ENCODE peak calls at places on chromosomes 7 and 10, in four cellular contexts. S is iPS DF 6.9, X is IMR-90, A is K562. W is an unnamed sample.

GRCh38 chr10:14244147-14244546 is 86.6 kb downstream of the FRMD4A start:
- DNase-seq in A (no peak), X (peak; percentile 7), S (no peak), W (no peak)

GRCh38 chr7:43721193-43721806 is 8.0 kb downstream of the COA1 start:
- DNase-seq in A (no peak), S (no peak), X (peak; percentile 71), W (peak; percentile 60)

GRCh38 chr7:73941836-73942551 is 81.0 kb downstream of the TMEM270 start:
- DNase-seq in S (no peak), A (no peak), X (peak; percentile 18), W (no peak)

GRCh38 chr7:27661776-27662489 is 750 bp downstream of the HIBADH start:
- DNase-seq in S (no peak), X (peak; percentile 19), A (peak; percentile 40), W (peak; percentile 21)

GRCh38 chr10:132735341-132735775 is 50.6 kb downstream of the NKX6-2 start:
- DNase-seq in S (no peak), X (no peak), A (no peak), W (no peak)

GRCh38 chr10:46536781-46537180 is 19.7 kb downstream of the GPRIN2 start:
- DNase-seq in A (no peak), X (no peak), S (no peak), W (no peak)

GRCh38 chr7:149291036-149291835 is 29.2 kb downstream of the ZNF783 start:
- DNase-seq in X (no peak), A (no peak), S (no peak), W (no peak)

GRCh38 chr7:88020953-88021650 is 87.1 kb downstream of the ADAM22 start:
- DNase-seq in A (no peak), X (no peak), S (no peak), W (no peak)

GRCh38 chr10:132614431-132615341 is 77.1 kb downstream of the INPP5A start:
- DNase-seq in S (no peak), A (no peak), X (no peak), W (no peak)

GRCh38 chr7:29987821-29988317 is 1.7 kb downstream of the SCRN1 start:
- DNase-seq in A (no peak), S (no peak), X (peak; percentile 88), W (peak; percentile 89)

GRCh38 chr10:59098387-59098786 is 78.1 kb upstream of the PHYHIPL start:
- DNase-seq in X (peak; percentile 65), A (no peak), S (no peak), W (peak; percentile 74)

GRCh38 chr10:128263891-128264688 is 137.9 kb upstream of the MKI67 start:
- DNase-seq in A (peak; percentile 17), S (no peak), X (peak; percentile 25), W (peak; percentile 68)

GRCh38 chr7:72403677-72404076 is 8.5 kb downstream of the CALN1 start:
- DNase-seq in X (no peak), A (no peak), S (no peak), W (no peak)

GRCh38 chr7:102991540-102992214 is 78.9 kb downstream of the LRRC17 start:
- DNase-seq in X (peak; percentile 99), A (peak; percentile 85), S (no peak), W (no peak)

GRCh38 chr10:78489034-78489433 is 455.4 kb downstream of the RPS24 start:
- DNase-seq in S (no peak), X (no peak), A (no peak), W (no peak)

GRCh38 chr7:128209229-128210035 is 31.6 kb upstream of the LEP start:
- DNase-seq in S (peak; percentile 63), A (peak; percentile 91), X (peak; percentile 69), W (peak; percentile 82)

GRCh38 chr10:90222372-90222771 is 521.0 kb downstream of the KIF20B start:
- DNase-seq in A (no peak), S (no peak), X (peak; percentile 80), W (no peak)

GRCh38 chr10:28970231-28970630 is 292.9 kb downstream of the BAMBI start:
- DNase-seq in A (no peak), X (peak; percentile 69), S (no peak), W (peak; percentile 77)

GRCh38 chr7:158365332-158365731 is 222.3 kb downstream of the PTPRN2 start:
- DNase-seq in A (no peak), S (no peak), X (no peak), W (no peak)

GRCh38 chr7:158367634-158367982 is 220.0 kb downstream of the PTPRN2 start:
- DNase-seq in X (no peak), A (no peak), S (no peak), W (no peak)

GRCh38 chr7:158366916-158367633 is 220.5 kb downstream of the PTPRN2 start:
- DNase-seq in X (no peak), A (no peak), S (no peak), W (no peak)

GRCh38 chr7:158368449-158368848 is 219.2 kb downstream of the PTPRN2 start:
- DNase-seq in S (no peak), X (no peak), A (no peak), W (no peak)

DNA sequence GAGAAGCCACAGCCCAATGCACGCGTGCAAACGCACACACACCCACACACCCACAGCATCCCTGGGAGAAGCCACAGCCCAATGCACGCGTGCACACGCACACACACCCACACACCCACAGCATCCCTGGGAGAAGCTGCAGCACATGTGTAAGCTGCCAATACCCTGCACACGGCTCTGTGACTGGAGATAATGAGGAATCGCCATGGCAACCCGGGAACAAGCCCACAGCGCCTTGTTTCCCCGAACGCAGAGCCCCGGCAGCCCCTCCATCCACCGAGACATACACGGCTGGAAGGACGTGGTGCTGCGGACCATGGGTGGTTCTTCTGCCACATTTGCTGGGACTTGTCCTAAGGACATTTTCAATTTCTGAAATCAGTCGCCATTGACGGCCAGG is 221.3 kb downstream of the PTPRN2 start:
- DNase-seq in X (no peak), S (no peak), A (no peak), W (no peak)
- H3K9me3 ChIP-seq in X (peaks cover 50% of the 10 kb centered on the region), S (peaks cover 43% of the 10 kb centered on the region), A (no peaks in the 10 kb centered on the region), W (no peaks in the 10 kb centered on the region)

DNA sequence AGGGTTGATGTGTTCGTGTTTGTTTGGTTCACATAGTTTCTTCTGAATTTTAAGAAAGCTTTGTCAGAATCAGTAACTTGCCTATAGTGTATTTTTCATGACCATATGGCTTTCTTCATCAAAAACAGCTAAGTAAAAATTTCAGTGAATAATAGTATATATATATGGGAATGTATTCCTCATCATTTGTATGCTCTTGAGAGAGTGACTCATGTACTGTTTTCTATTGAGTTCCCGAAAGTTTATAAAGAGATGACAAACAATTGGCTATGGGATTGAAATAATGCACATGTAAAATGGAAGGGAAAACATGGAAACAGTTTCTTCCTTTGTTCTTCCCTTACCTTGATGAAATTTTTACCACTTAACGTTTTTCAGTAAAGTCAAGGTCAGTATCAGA is 56.4 kb downstream of the KAT6B start:
- DNase-seq in X (peak; percentile 76), S (no peak), A (no peak), W (no peak)
- H3K27ac ChIP-seq in X (peak overlapping the region; percentile 100), S (no peak overlapping the region), A (no peak overlapping the region), W (no peak overlapping the region)

GRCh38 chr10:75226656-75227055 is 9.1 kb downstream of the COMTD1 start:
- DNase-seq in A (no peak), X (no peak), S (no peak), W (no peak)
- H3K4me3 ChIP-seq in A (no peak overlapping the region), X (no peak overlapping the region), S (no peak overlapping the region), W (no peak overlapping the region)

DNA sequence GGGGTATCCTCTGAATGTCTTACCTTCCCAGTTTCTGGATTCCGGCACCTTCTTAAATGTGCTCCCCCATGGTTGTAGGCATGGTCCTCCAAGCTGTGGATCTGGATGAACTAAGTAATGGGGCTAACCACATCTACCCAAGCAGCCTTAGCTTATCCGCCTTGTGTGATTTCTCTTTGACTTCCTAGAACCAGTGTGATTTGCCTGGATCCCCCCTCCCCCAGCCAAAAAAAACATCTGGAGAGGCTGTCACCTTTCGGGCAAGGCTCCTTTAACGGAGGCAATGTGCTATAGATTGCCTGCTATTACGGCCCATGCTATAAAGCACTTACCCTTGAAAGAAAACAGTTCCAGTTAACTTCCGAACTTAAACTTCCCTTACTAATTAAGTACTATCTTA is 33.9 kb downstream of the C1GALT1 start:
- DNase-seq in S (no peak), A (no peak), X (no peak), W (no peak)
- H3K9me3 ChIP-seq in S (no peaks in the 10 kb centered on the region), A (no peaks in the 10 kb centered on the region), X (no peaks in the 10 kb centered on the region), W (no peaks in the 10 kb centered on the region)

DNA sequence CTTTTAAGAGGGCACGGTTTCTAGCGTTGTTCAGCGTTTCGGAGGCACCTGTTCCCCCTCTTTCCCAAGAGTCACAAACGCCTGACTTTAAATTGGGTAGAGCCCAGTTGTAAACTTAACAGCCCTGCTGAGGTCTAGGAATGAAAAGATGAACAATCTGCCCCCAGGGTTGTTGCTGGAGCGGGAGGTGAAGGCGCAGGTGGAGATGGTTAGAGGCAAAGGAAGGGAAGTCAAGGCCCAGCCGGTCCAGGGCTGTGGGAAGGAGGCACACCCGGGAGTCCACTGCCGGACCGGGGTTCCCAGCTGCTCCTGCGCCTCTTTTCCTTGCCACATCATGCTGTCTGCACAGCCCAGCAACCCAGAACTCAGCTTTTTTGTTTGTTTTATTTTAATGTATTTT is 770 bp downstream of the PRXL2A start:
- DNase-seq in S (no peak), A (no peak), X (no peak), W (no peak)
- H3K27ac ChIP-seq in S (no peak overlapping the region), A (no peak overlapping the region), X (no peak overlapping the region), W (no peak overlapping the region)

DNA sequence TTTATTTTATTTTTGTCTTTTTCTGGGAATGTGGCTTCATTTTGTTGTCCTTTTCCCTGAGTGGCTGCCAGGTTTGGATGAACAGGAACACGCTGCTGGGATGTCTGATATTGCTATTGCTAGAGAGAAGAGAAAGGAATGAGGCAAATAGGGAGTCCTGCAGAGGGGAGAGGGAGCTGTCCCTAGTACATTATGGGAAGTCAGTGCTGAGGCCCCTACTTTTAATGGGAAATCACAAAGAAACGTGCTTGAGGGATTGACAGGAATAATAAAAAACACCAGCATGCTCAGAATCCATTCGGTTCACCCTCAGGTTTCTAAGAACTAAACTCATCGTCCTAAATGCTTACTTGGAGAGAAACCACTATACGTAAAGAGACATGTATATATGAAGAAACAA is 306.6 kb downstream of the PLXNA4 start:
- DNase-seq in X (no peak), S (no peak), A (no peak), W (no peak)
- H3K4me3 ChIP-seq in X (no peak overlapping the region), S (no peak overlapping the region), A (no peak overlapping the region), W (no peak overlapping the region)

GRCh38 chr10:86823565-86823964 is 67.1 kb downstream of the BMPR1A start:
- DNase-seq in A (no peak), S (no peak), X (no peak), W (no peak)
- H3K9me3 ChIP-seq in A (no peaks in the 10 kb centered on the region), S (no peaks in the 10 kb centered on the region), X (no peaks in the 10 kb centered on the region), W (no peaks in the 10 kb centered on the region)

W was measured in cardiac muscle cell.